ENCODE peak calls at places on chromosome 16, in five cellular contexts. U is NCI-H226; E is cardiac fibroblast; Y is effector CD4-positive, alpha-beta T cell; T is naive thymus-derived CD8-positive, alpha-beta T cell. K is an unnamed sample.

GRCh38 chr16:27739606-27740357 is 189.8 kb downstream of the KATNIP start:
- DNase-seq in U (no peak), E (no peak), Y (no peak), T (no peak), K (no peak)

GRCh38 chr16:19166500-19166899 is 1.5 kb upstream of the SYT17 start:
- DNase-seq in U (no peak), E (no peak), Y (no peak), T (no peak), K (no peak)

GRCh38 chr16:57143125-57143965 is 42.5 kb downstream of the PSME3IP1 start:
- DNase-seq in U (no peak), E (no peak), Y (no peak), T (no peak), K (no peak)

GRCh38 chr16:53435066-53435688 is 906 bp downstream of the RBL2 start:
- DNase-seq in U (peak), E (peak), Y (peak), T (peak), K (peak)

GRCh38 chr16:20383106-20384029 is 21.2 kb downstream of the PDILT start:
- DNase-seq in U (peak), E (peak), Y (peak), T (peak), K (peak)

GRCh38 chr16:69325784-69326171 is 4.6 kb downstream of the PDF start:
- DNase-seq in U (no peak), E (no peak), Y (no peak), T (no peak), K (no peak)

GRCh38 chr16:4159726-4160125 is 43.5 kb upstream of the ADCY9 start:
- DNase-seq in U (no peak), E (no peak), Y (no peak), T (no peak), K (no peak)

GRCh38 chr16:29814592-29814991 is 1.4 kb upstream of the PAGR1 start:
- DNase-seq in U (no peak), E (no peak), Y (no peak), T (no peak), K (no peak)

GRCh38 chr16:78271981-78272380 is 172.5 kb downstream of the WWOX start:
- DNase-seq in U (no peak), E (no peak), Y (no peak), T (no peak), K (no peak)

K was measured in fibroblast of the conjunctiva.